ENCODE peak calls at places on chromosomes 3 and 15, in four cellular contexts. One of them, this sample, is unnamed.

GRCh38 chr15:74192751-74193150 is 9.8 kb downstream of the STRA6 start:
- DNase-seq in fibroblast of the aortic adventitia: no peak
- DNase-seq in psoas muscle: no peak
- DNase-seq in cardiac muscle cell: no peak
- DNase-seq in this sample: no peak

GRCh38 chr15:68408971-68409370 is 23.0 kb downstream of the ITGA11 start:
- DNase-seq in psoas muscle: no peak
- DNase-seq in cardiac muscle cell: no peak
- DNase-seq in fibroblast of the aortic adventitia: no peak
- DNase-seq in this sample: no peak

GRCh38 chr3:88986834-88987233 is 120.6 kb upstream of the EPHA3 start:
- DNase-seq in psoas muscle: no peak
- DNase-seq in fibroblast of the aortic adventitia: peak; percentile 68
- DNase-seq in cardiac muscle cell: peak; percentile 10
- DNase-seq in this sample: peak; percentile 1

GRCh38 chr15:59940928-59941327 is 63.2 kb upstream of the FOXB1 start:
- DNase-seq in fibroblast of the aortic adventitia: no peak
- DNase-seq in psoas muscle: no peak
- DNase-seq in cardiac muscle cell: no peak
- DNase-seq in this sample: no peak

GRCh38 chr15:99958426-99959097 is 225.3 kb upstream of the LYSMD4 start:
- DNase-seq in cardiac muscle cell: no peak
- DNase-seq in fibroblast of the aortic adventitia: no peak
- DNase-seq in psoas muscle: no peak
- DNase-seq in this sample: no peak

GRCh38 chr3:15265655-15266509 is 59.8 kb downstream of the CAPN7 start:
- DNase-seq in psoas muscle: no peak
- DNase-seq in cardiac muscle cell: no peak
- DNase-seq in fibroblast of the aortic adventitia: no peak
- DNase-seq in this sample: no peak

GRCh38 chr3:197511130-197511529 is 44.6 kb downstream of the BDH1 start:
- DNase-seq in cardiac muscle cell: no peak
- DNase-seq in fibroblast of the aortic adventitia: peak; percentile 27
- DNase-seq in psoas muscle: no peak
- DNase-seq in this sample: peak; percentile 75

GRCh38 chr3:195458188-195458800 is 15.5 kb upstream of the ACAP2 start:
- DNase-seq in fibroblast of the aortic adventitia: peak; percentile 59
- DNase-seq in cardiac muscle cell: peak; percentile 75
- DNase-seq in psoas muscle: no peak
- DNase-seq in this sample: no peak

GRCh38 chr3:146368882-146369523 is 100.4 kb downstream of the PLSCR2 start:
- DNase-seq in cardiac muscle cell: no peak
- DNase-seq in psoas muscle: no peak
- DNase-seq in fibroblast of the aortic adventitia: no peak
- DNase-seq in this sample: no peak

GRCh38 chr3:82572721-82573120 is 811.3 kb upstream of the GBE1 start:
- DNase-seq in psoas muscle: no peak
- DNase-seq in fibroblast of the aortic adventitia: no peak
- DNase-seq in cardiac muscle cell: no peak
- DNase-seq in this sample: no peak

GRCh38 chr15:43105778-43106485 is at the start of gene UBR1:
- DNase-seq in fibroblast of the aortic adventitia: peak; percentile 93
- DNase-seq in cardiac muscle cell: peak; percentile 96
- DNase-seq in psoas muscle: peak; percentile 95
- DNase-seq in this sample: peak; percentile 97

GRCh38 chr3:62950227-62950626 is 75.0 kb upstream of the CADPS start:
- DNase-seq in psoas muscle: no peak
- DNase-seq in fibroblast of the aortic adventitia: no peak
- DNase-seq in cardiac muscle cell: no peak
- DNase-seq in this sample: no peak

GRCh38 chr3:188918086-188918485 is 253.7 kb upstream of the TPRG1 start:
- DNase-seq in psoas muscle: no peak
- DNase-seq in cardiac muscle cell: peak; percentile 63
- DNase-seq in fibroblast of the aortic adventitia: peak; percentile 66
- DNase-seq in this sample: no peak

GRCh38 chr3:29384640-29385039 is 103.8 kb downstream of the RBMS3 start:
- DNase-seq in fibroblast of the aortic adventitia: peak; percentile 91
- DNase-seq in cardiac muscle cell: peak; percentile 87
- DNase-seq in psoas muscle: no peak
- DNase-seq in this sample: peak; percentile 38

GRCh38 chr15:49083471-49084284 is 37.4 kb upstream of the SECISBP2L start:
- DNase-seq in psoas muscle: no peak
- DNase-seq in fibroblast of the aortic adventitia: peak; percentile 45
- DNase-seq in cardiac muscle cell: no peak
- DNase-seq in this sample: peak; percentile 71

GRCh38 chr3:8307545-8308110 is 194.0 kb upstream of the LMCD1 start:
- DNase-seq in cardiac muscle cell: no peak
- DNase-seq in fibroblast of the aortic adventitia: no peak
- DNase-seq in psoas muscle: no peak
- DNase-seq in this sample: no peak

GRCh38 chr3:104032283-104032682 is 1334.4 kb upstream of the ALCAM start:
- DNase-seq in fibroblast of the aortic adventitia: no peak
- DNase-seq in cardiac muscle cell: no peak
- DNase-seq in psoas muscle: no peak
- DNase-seq in this sample: no peak

GRCh38 chr3:197519801-197520211 is 36.0 kb downstream of the BDH1 start:
- DNase-seq in fibroblast of the aortic adventitia: no peak
- DNase-seq in psoas muscle: no peak
- DNase-seq in cardiac muscle cell: no peak
- DNase-seq in this sample: no peak

GRCh38 chr15:83650831-83651230 is 3.1 kb upstream of the ADAMTSL3 start:
- DNase-seq in cardiac muscle cell: no peak
- DNase-seq in fibroblast of the aortic adventitia: no peak
- DNase-seq in psoas muscle: no peak
- DNase-seq in this sample: no peak

GRCh38 chr3:50627407-50628051 is 10.6 kb downstream of the MAPKAPK3 start:
- DNase-seq in psoas muscle: peak; percentile 95
- DNase-seq in fibroblast of the aortic adventitia: peak; percentile 56
- DNase-seq in cardiac muscle cell: peak; percentile 35
- DNase-seq in this sample: peak; percentile 67

GRCh38 chr3:195084746-195085145 is 186.2 kb downstream of the XXYLT1 start:
- DNase-seq in fibroblast of the aortic adventitia: no peak
- DNase-seq in psoas muscle: peak; percentile 28
- DNase-seq in cardiac muscle cell: no peak
- DNase-seq in this sample: no peak

GRCh38 chr15:43998607-43999006 is 171.8 kb downstream of the WDR76 start:
- DNase-seq in cardiac muscle cell: peak; percentile 90
- DNase-seq in fibroblast of the aortic adventitia: peak; percentile 96
- DNase-seq in psoas muscle: no peak
- DNase-seq in this sample: peak; percentile 78

GRCh38 chr3:113436794-113437193 is 4.5 kb downstream of the CFAP44 start:
- DNase-seq in cardiac muscle cell: peak; percentile 26
- DNase-seq in fibroblast of the aortic adventitia: peak; percentile 68
- DNase-seq in psoas muscle: no peak
- DNase-seq in this sample: peak; percentile 83

GRCh38 chr15:70521576-70522322 is 241.6 kb downstream of the UACA start:
- DNase-seq in fibroblast of the aortic adventitia: no peak
- DNase-seq in cardiac muscle cell: no peak
- DNase-seq in psoas muscle: no peak
- DNase-seq in this sample: no peak

DNA sequence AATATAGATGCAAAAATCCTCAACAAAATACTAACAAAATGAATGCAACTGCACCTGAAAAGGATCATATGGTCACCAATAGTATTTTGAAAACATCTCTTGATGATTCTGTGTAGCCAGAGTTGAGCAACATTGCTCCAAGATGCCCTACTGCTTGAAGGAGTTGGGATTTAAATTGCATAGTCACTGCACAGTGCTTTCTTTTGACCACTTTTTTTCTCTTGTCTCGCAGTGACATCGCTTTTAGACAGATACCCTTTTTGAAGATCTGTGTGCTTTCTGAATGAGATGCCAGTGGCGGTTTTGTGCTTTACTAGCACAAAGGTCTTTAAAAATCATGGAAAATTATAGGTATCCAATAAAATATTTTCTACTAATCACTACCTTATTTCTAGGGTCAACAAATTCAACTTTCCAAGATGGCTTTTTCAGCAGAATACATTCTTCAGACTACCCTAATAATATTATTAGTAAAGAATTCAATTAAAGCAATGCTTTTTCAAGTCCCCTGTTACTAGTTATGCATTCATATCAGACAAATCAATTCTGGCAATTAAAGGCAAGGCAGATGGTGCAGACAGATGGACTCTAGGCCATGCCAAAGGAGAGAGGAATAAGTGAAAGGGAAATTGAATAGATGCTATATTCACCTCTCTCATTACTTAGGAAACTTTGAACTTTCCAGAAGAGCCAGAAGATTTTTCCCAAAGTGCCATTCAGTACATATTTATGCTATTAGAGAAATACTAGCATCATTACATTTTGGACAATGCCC is 487.5 kb upstream of the RASGRP1 start:
- DNase-seq in cardiac muscle cell: no peak
- DNase-seq in psoas muscle: no peak
- DNase-seq in fibroblast of the aortic adventitia: no peak
- DNase-seq in this sample: no peak
- TF ChIP-seq CTCF in cardiac muscle cell: no peak
- TF ChIP-seq CTCF in psoas muscle: no peak
- TF ChIP-seq CTCF in fibroblast of the aortic adventitia: no peak
- TF ChIP-seq CTCF in this sample: no peak

GRCh38 chr15:38010390-38010789 is 76.0 kb downstream of the TMCO5A start:
- DNase-seq in psoas muscle: no peak
- DNase-seq in fibroblast of the aortic adventitia: no peak
- DNase-seq in cardiac muscle cell: no peak
- DNase-seq in this sample: peak; percentile 27
- TF ChIP-seq CTCF in psoas muscle: no peak
- TF ChIP-seq CTCF in fibroblast of the aortic adventitia: no peak
- TF ChIP-seq CTCF in cardiac muscle cell: no peak
- TF ChIP-seq CTCF in this sample: peak; percentile 25

GRCh38 chr3:187832202-187832601 is 86.9 kb upstream of the BCL6 start:
- DNase-seq in psoas muscle: no peak
- DNase-seq in fibroblast of the aortic adventitia: no peak
- DNase-seq in cardiac muscle cell: no peak
- DNase-seq in this sample: no peak
- TF ChIP-seq CTCF in psoas muscle: no peak
- TF ChIP-seq CTCF in fibroblast of the aortic adventitia: no peak
- TF ChIP-seq CTCF in cardiac muscle cell: no peak
- TF ChIP-seq CTCF in this sample: no peak

GRCh38 chr15:98873441-98874218 is 134.0 kb downstream of the PGPEP1L start:
- DNase-seq in psoas muscle: no peak
- DNase-seq in cardiac muscle cell: peak; percentile 70
- DNase-seq in fibroblast of the aortic adventitia: peak; percentile 78
- DNase-seq in this sample: peak; percentile 95
- TF ChIP-seq CTCF in psoas muscle: no peak
- TF ChIP-seq CTCF in cardiac muscle cell: peak; percentile 16
- TF ChIP-seq CTCF in fibroblast of the aortic adventitia: no peak
- TF ChIP-seq CTCF in this sample: no peak

This sample was measured in fibroblast of lung.